ENCODE peak calls at places on chromosomes 1 and 21, in five cellular contexts. V is BJ, N is GM12865, P is nephron progenitor cell, R is gastrocnemius medialis. F is an unnamed sample.

GRCh38 chr1:82867781-82868180 is 1067.0 kb downstream of the ADGRL2 start:
- DNase-seq in V (no peak), N (no peak), R (no peak), P (no peak), F (no peak)

GRCh38 chr1:226541631-226542622 is 6.6 kb upstream of the STUM start:
- DNase-seq in N (no peak), P (no peak), V (no peak), R (no peak), F (no peak)

GRCh38 chr1:188350104-188350503 is 1521.4 kb downstream of the PLA2G4A start:
- DNase-seq in V (no peak), R (no peak), P (no peak), N (no peak), F (no peak)

GRCh38 chr1:229430761-229431269 is 3.1 kb downstream of the ACTA1 start:
- DNase-seq in V (no peak), P (peak), N (peak), R (no peak), F (peak)

GRCh38 chr21:15063821-15064575 is 802 bp downstream of the NRIP1 start:
- DNase-seq in R (peak), N (no peak), V (no peak), P (peak), F (peak)

GRCh38 chr1:212431656-212432055 is 1.1 kb upstream of the NENF start:
- DNase-seq in N (no peak), V (no peak), R (no peak), P (no peak), F (no peak)

GRCh38 chr1:204041232-204041767 is 31.6 kb upstream of the SOX13 start:
- DNase-seq in R (peak), V (no peak), P (peak), N (no peak), F (no peak)

GRCh38 chr1:59232209-59232608 is 64.7 kb upstream of the FGGY start:
- DNase-seq in R (no peak), V (no peak), N (no peak), P (no peak), F (no peak)

GRCh38 chr1:229058111-229058551 is 212.8 kb upstream of the RAB4A start:
- DNase-seq in N (no peak), P (no peak), V (no peak), R (no peak), F (no peak)

GRCh38 chr1:29691499-29691898 is 455.2 kb downstream of the PTPRU start:
- DNase-seq in V (no peak), N (no peak), P (no peak), R (no peak), F (no peak)

GRCh38 chr1:19209439-19209989 is 552 bp downstream of the UBR4 start:
- DNase-seq in P (peak), V (no peak), N (peak), R (peak), F (no peak)

GRCh38 chr1:246959944-246960693 is 28.4 kb upstream of the AHCTF1 start:
- DNase-seq in R (no peak), V (no peak), N (peak), P (no peak), F (no peak)

GRCh38 chr1:156838972-156839371 is 19.9 kb downstream of the INSRR start:
- DNase-seq in P (peak), N (peak), V (no peak), R (no peak), F (peak)

GRCh38 chr1:228006034-228006792 is 585 bp upstream of the WNT3A start:
- DNase-seq in P (no peak), V (no peak), R (no peak), N (no peak), F (no peak)

GRCh38 chr1:32448773-32449456 is 16.0 kb upstream of the ZBTB8B start:
- DNase-seq in N (peak), P (peak), R (no peak), V (no peak), F (peak)

DNA sequence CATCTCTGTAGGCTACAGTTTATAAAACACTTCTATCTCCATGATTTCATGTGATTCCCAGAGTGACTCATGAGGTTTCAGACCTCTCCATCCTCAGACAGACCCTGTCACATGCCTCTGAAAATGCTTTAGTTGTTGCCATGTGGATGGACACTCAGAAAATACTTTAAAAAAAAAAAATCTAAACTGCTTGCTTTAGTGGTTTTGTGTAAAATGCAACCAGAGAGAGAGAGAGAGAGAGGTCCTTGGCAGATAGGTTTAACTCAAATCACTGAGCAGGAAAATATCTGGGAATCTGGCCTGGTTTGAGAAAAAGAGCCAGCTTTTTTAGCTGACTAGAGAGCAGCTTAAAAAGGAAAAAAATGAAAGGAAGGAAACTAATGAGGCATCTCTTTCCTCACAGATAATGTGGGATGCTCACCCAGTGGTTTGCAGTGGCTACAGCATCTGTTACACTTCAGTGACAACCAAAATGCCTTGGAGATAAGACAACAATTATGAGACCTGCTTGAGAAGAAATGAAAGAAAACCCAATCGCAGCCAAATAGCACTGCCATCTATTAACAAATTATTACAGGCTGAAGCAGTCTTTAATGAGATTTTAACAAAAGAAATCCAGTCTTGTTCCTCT is 54.6 kb upstream of the SYT14 start:
- DNase-seq in N (no peak), R (no peak), V (peak), P (no peak), F (no peak)
- TF ChIP-seq CTCF in N (no peak), R (no peak), V (peak), P (no peak), F (no peak)

DNA sequence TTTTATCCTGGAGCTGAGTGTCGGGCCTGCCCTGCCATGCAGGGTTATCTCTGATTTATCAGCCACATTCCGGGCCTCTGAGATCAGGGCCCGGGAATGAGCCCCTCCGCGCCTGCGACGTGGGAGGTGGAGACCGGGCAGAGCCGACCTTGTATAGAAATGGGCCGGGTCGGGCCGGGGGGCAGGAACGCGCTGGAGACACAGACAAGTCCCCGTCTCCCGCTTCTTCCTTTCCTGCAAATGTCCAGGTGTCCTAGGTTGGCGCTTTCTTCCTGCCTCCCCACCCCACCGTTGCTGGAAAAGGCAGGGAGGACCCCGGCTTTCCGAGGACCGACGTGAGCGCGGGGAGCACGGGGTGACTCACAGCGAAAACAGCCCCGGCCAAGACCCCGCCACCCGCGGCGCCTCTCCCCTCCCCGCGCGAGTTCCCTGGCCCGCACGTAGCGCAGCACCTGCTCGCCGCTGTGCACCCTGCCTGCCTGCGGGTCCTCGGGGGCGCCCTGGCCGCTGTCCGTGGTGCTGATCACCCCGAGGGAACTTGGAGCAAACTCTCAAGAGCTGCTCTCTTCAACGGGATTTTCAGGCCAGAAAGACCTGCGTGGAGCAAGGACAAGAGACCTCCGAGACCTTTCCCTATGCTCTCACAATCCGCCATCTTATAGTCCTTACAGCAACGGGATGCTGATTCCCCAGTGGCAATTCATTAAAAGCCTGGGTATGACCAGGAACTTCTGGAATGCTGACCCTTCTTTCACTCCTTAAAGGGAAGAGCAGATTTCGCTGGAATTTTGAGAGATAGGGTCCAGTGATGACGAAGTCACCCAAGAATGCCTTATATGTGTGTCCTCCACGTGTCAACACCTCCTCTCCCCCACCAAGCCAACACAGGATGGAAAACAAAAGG is 475 bp upstream of the NPPB start:
- DNase-seq in V (no peak), R (no peak), P (peak), N (peak), F (peak)
- TF ChIP-seq CTCF in V (peak), R (no peak), P (peak), N (no peak), F (no peak)

DNA sequence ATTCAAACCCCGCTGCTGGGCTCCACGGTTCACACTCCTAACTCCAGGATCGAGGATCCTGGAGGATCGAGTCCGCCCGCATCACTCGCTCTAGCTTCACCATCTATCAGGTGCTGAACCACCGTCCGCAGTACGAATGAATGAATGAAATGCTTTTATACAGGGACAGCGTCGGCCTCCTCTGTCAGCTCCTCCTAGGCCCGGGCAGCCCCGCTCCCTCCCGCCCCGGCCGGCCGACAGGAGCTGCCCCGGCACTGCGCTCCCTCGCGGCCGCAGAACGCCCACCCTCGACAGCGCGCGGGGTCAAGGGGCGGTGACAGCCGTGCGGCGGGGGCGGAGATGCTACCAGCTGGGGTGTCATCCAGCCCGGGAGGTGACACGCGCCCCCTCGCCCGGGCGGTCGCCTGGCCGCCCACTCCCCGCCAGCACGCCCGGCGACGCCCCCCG is 520 bp downstream of the ZBTB17 start:
- DNase-seq in P (peak), R (no peak), V (no peak), N (peak), F (peak)
- TF ChIP-seq CTCF in P (no peak), R (no peak), V (no peak), N (no peak), F (no peak)

DNA sequence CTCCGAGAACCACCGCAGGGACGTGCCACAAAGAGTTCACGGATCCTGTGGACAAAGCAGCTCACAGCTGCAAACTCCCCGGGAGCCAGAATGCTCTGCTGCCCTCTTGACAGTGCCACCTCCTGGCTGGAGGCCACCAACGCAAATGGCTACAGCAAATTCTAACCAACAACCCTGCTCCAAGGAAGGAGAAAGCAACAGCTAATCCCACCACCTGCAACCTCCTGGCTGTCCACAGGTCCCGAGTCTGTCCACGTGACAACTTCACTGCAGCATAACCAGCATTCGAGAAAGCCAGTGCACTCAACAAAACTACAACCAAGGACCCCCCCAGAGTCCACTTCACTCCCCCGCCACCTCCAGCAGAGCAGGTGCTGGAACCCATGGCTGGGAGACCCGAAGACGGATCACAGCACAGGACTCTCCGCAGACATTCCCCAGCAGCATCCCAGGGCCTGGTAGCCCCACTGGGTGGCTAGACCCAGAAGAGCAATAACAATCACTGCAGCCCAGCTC is 17.3 kb downstream of the POFUT2 start:
- DNase-seq in N (no peak), P (no peak), R (no peak), V (no peak), F (no peak)
- TF ChIP-seq CTCF in N (no peak), P (no peak), R (no peak), V (peak), F (no peak)

DNA sequence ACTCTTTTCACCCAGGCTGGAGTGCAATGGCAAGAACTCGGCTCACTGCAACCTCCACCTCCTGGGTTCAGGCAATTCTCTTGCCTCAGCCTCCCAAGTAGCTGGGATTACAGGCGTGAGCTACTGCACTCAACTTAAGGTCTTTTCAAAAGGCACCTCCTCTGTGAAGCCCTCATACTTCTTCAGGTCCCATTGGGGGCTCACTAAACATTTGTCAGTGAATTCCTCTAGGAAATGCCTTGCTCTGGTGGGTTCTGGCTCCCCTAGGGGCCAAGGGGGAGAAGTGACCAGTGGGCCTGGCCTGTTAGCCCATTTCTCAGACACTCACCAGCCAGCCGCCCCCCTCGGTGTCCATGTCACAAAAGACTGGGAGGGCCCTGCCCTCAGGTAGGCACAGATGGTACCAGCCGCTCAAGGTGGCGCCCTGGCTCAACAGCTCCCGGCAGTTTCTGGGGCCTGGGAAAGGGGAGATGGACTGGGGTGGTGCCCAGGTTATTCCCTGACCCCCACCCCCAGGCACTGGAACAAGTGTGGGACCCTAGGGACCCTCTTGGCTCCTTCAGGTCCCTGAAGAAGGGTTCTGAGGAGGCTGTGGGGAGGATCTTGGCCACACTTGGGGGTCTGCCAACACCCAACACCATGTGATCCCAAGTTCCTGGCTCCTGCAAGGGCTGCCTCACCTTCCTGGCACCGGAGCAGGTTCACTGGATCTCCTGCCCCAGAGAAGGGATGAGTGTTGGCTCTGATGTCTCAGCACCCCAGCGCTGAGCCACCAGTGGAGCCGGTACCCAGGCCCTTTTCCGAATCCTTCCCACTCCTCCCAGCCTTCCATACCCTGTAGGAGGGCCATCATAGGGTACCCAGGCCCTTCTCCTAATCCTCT is 1.6 kb downstream of the FCN3 start:
- DNase-seq in P (no peak), V (no peak), R (no peak), N (no peak), F (no peak)
- TF ChIP-seq CTCF in P (peak), V (peak), R (no peak), N (peak), F (no peak)

DNA sequence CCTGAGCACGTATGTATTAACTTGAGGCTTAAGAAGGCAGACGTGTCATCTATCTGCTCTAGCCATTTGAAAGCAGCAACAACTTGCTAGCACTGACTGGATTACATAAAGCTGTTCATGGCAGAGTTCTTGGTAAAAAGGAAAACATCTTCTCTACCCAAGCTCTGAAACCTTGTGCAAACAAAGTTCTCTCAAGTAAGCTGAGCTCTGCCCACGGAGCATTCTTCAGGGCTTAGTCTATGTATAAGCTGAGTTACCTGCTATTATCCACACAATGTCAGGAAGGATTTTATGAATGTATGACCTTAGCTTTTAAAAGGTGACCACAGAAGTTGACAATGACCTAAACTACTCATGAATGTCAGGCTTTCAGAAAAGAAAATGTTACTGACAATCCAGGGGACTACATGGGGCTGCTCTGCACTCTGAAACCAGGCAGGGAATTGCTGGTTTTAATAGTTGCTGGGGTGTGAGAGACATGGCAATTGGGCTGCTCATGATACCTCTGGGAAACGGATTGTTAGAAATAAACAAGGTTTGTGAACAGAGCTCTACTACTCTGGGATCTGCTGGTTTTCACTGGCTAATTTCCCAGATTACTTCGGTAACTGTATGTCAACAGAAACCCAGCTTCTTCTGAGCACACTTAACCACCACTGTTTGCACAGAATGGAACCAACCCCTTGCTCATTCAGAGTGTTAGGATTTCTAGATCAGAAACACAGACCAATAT is 29.6 kb upstream of the CCN1 start:
- DNase-seq in V (peak), R (no peak), N (no peak), P (no peak), F (no peak)
- TF ChIP-seq CTCF in V (no peak), R (no peak), N (no peak), P (no peak), F (no peak)

GRCh38 chr1:2455757-2456156 is 20.3 kb upstream of the PLCH2 start:
- DNase-seq in V (no peak), R (no peak), N (no peak), P (no peak), F (no peak)
- TF ChIP-seq CTCF in V (no peak), R (no peak), N (no peak), P (no peak), F (no peak)

GRCh38 chr1:16212251-16212961 is at the start of gene ARHGEF19:
- DNase-seq in R (no peak), N (no peak), P (no peak), V (no peak), F (peak)
- TF ChIP-seq CTCF in R (no peak), N (no peak), P (no peak), V (no peak), F (no peak)

GRCh38 chr1:89994805-89995594 is at the start of gene ZNF326:
- DNase-seq in N (peak), V (peak), P (peak), R (peak), F (peak)
- TF ChIP-seq CTCF in N (no peak), V (no peak), P (no peak), R (no peak), F (no peak)

F was measured in Calu3.